ENCODE peak calls at places on chromosome 3, in nine cellular contexts. One of them, this sample, is unnamed.

GRCh38 chr3:129605593-129606521 is 619 bp downstream of the PLXND1 start:
- DNase-seq in endothelial cell: no peak
- DNase-seq in CD8-positive, alpha-beta T cell: peak
- DNase-seq in sigmoid colon: no peak
- DNase-seq in H9: peak
- DNase-seq in GM20000: peak
- DNase-seq in neural progenitor cell: peak
- DNase-seq in fibroblast of lung: peak
- DNase-seq in fibroblast of pulmonary artery: peak
- DNase-seq in this sample: no peak

GRCh38 chr3:105764378-105765376 is 104.1 kb downstream of the CBLB start:
- DNase-seq in fibroblast of lung: no peak
- DNase-seq in sigmoid colon: no peak
- DNase-seq in GM20000: no peak
- DNase-seq in CD8-positive, alpha-beta T cell: no peak
- DNase-seq in neural progenitor cell: no peak
- DNase-seq in H9: no peak
- DNase-seq in fibroblast of pulmonary artery: no peak
- DNase-seq in endothelial cell: no peak
- DNase-seq in this sample: no peak

GRCh38 chr3:194184265-194184751 is 48.4 kb downstream of the HES1 start:
- DNase-seq in H9: no peak
- DNase-seq in fibroblast of pulmonary artery: no peak
- DNase-seq in endothelial cell: no peak
- DNase-seq in fibroblast of lung: no peak
- DNase-seq in neural progenitor cell: peak
- DNase-seq in CD8-positive, alpha-beta T cell: no peak
- DNase-seq in sigmoid colon: no peak
- DNase-seq in GM20000: no peak
- DNase-seq in this sample: no peak

GRCh38 chr3:94413721-94414106 is 350.9 kb downstream of the NSUN3 start:
- DNase-seq in neural progenitor cell: no peak
- DNase-seq in fibroblast of lung: peak
- DNase-seq in GM20000: no peak
- DNase-seq in fibroblast of pulmonary artery: peak
- DNase-seq in H9: no peak
- DNase-seq in endothelial cell: no peak
- DNase-seq in CD8-positive, alpha-beta T cell: no peak
- DNase-seq in sigmoid colon: no peak
- DNase-seq in this sample: no peak

GRCh38 chr3:99186016-99186415 is 284.5 kb upstream of the DCBLD2 start:
- DNase-seq in fibroblast of pulmonary artery: no peak
- DNase-seq in GM20000: no peak
- DNase-seq in H9: no peak
- DNase-seq in endothelial cell: no peak
- DNase-seq in sigmoid colon: no peak
- DNase-seq in CD8-positive, alpha-beta T cell: no peak
- DNase-seq in neural progenitor cell: no peak
- DNase-seq in fibroblast of lung: no peak
- DNase-seq in this sample: no peak

GRCh38 chr3:141305436-141305835 is 62.9 kb upstream of the ZBTB38 start:
- DNase-seq in GM20000: no peak
- DNase-seq in sigmoid colon: no peak
- DNase-seq in CD8-positive, alpha-beta T cell: no peak
- DNase-seq in fibroblast of lung: peak
- DNase-seq in fibroblast of pulmonary artery: peak
- DNase-seq in neural progenitor cell: peak
- DNase-seq in H9: no peak
- DNase-seq in endothelial cell: no peak
- DNase-seq in this sample: no peak

GRCh38 chr3:30353711-30354467 is 252.5 kb upstream of the TGFBR2 start:
- DNase-seq in endothelial cell: no peak
- DNase-seq in sigmoid colon: no peak
- DNase-seq in fibroblast of pulmonary artery: no peak
- DNase-seq in fibroblast of lung: no peak
- DNase-seq in H9: no peak
- DNase-seq in GM20000: peak
- DNase-seq in CD8-positive, alpha-beta T cell: peak
- DNase-seq in neural progenitor cell: no peak
- DNase-seq in this sample: no peak

GRCh38 chr3:39343076-39343717 is 13.7 kb downstream of the CCR8 start:
- DNase-seq in sigmoid colon: no peak
- DNase-seq in neural progenitor cell: no peak
- DNase-seq in H9: no peak
- DNase-seq in endothelial cell: no peak
- DNase-seq in fibroblast of pulmonary artery: no peak
- DNase-seq in GM20000: no peak
- DNase-seq in CD8-positive, alpha-beta T cell: no peak
- DNase-seq in fibroblast of lung: no peak
- DNase-seq in this sample: no peak

GRCh38 chr3:50095352-50095998 is 6.8 kb downstream of the RBM5 start:
- DNase-seq in endothelial cell: no peak
- DNase-seq in GM20000: no peak
- DNase-seq in H9: no peak
- DNase-seq in CD8-positive, alpha-beta T cell: no peak
- DNase-seq in sigmoid colon: no peak
- DNase-seq in fibroblast of pulmonary artery: no peak
- DNase-seq in neural progenitor cell: no peak
- DNase-seq in fibroblast of lung: no peak
- DNase-seq in this sample: no peak

GRCh38 chr3:186668426-186668825 is 2.6 kb downstream of the HRG start:
- DNase-seq in H9: no peak
- DNase-seq in endothelial cell: no peak
- DNase-seq in GM20000: no peak
- DNase-seq in neural progenitor cell: no peak
- DNase-seq in fibroblast of pulmonary artery: no peak
- DNase-seq in CD8-positive, alpha-beta T cell: no peak
- DNase-seq in fibroblast of lung: no peak
- DNase-seq in sigmoid colon: no peak
- DNase-seq in this sample: no peak

GRCh38 chr3:192887047-192887446 is 30.6 kb downstream of the MB21D2 start:
- DNase-seq in neural progenitor cell: no peak
- DNase-seq in sigmoid colon: no peak
- DNase-seq in fibroblast of pulmonary artery: peak
- DNase-seq in fibroblast of lung: peak
- DNase-seq in endothelial cell: no peak
- DNase-seq in GM20000: no peak
- DNase-seq in H9: no peak
- DNase-seq in CD8-positive, alpha-beta T cell: no peak
- DNase-seq in this sample: no peak

GRCh38 chr3:10344147-10344943 is 23.4 kb upstream of the SEC13 start:
- DNase-seq in neural progenitor cell: peak
- DNase-seq in GM20000: peak
- DNase-seq in fibroblast of pulmonary artery: peak
- DNase-seq in sigmoid colon: no peak
- DNase-seq in fibroblast of lung: peak
- DNase-seq in CD8-positive, alpha-beta T cell: peak
- DNase-seq in endothelial cell: peak
- DNase-seq in H9: peak
- DNase-seq in this sample: peak

GRCh38 chr3:4271834-4272233 is 31.3 kb upstream of the SETMAR start:
- DNase-seq in endothelial cell: no peak
- DNase-seq in sigmoid colon: no peak
- DNase-seq in fibroblast of lung: peak
- DNase-seq in H9: no peak
- DNase-seq in fibroblast of pulmonary artery: peak
- DNase-seq in neural progenitor cell: peak
- DNase-seq in GM20000: peak
- DNase-seq in CD8-positive, alpha-beta T cell: no peak
- DNase-seq in this sample: no peak

GRCh38 chr3:57026918-57027317 is 33.5 kb upstream of the SPATA12 start:
- DNase-seq in fibroblast of pulmonary artery: peak
- DNase-seq in endothelial cell: no peak
- DNase-seq in neural progenitor cell: no peak
- DNase-seq in CD8-positive, alpha-beta T cell: no peak
- DNase-seq in fibroblast of lung: peak
- DNase-seq in sigmoid colon: no peak
- DNase-seq in GM20000: no peak
- DNase-seq in H9: no peak
- DNase-seq in this sample: no peak

GRCh38 chr3:147574622-147575021 is 165.5 kb downstream of the ZIC1 start:
- DNase-seq in neural progenitor cell: no peak
- DNase-seq in fibroblast of pulmonary artery: no peak
- DNase-seq in endothelial cell: no peak
- DNase-seq in fibroblast of lung: no peak
- DNase-seq in GM20000: no peak
- DNase-seq in sigmoid colon: no peak
- DNase-seq in H9: no peak
- DNase-seq in CD8-positive, alpha-beta T cell: no peak
- DNase-seq in this sample: no peak

GRCh38 chr3:77038928-77039605 is 832 bp upstream of the ROBO2 start:
- DNase-seq in endothelial cell: no peak
- DNase-seq in GM20000: no peak
- DNase-seq in sigmoid colon: no peak
- DNase-seq in CD8-positive, alpha-beta T cell: no peak
- DNase-seq in fibroblast of lung: peak
- DNase-seq in H9: peak
- DNase-seq in fibroblast of pulmonary artery: peak
- DNase-seq in neural progenitor cell: peak
- DNase-seq in this sample: no peak

GRCh38 chr3:139227827-139228226 is 116.0 kb upstream of the MRPS22 start:
- DNase-seq in GM20000: no peak
- DNase-seq in sigmoid colon: no peak
- DNase-seq in endothelial cell: no peak
- DNase-seq in fibroblast of lung: no peak
- DNase-seq in fibroblast of pulmonary artery: no peak
- DNase-seq in H9: no peak
- DNase-seq in neural progenitor cell: no peak
- DNase-seq in CD8-positive, alpha-beta T cell: no peak
- DNase-seq in this sample: no peak

GRCh38 chr3:70543493-70543892 is 231.1 kb upstream of the MDFIC2 start:
- DNase-seq in endothelial cell: no peak
- DNase-seq in fibroblast of lung: no peak
- DNase-seq in sigmoid colon: no peak
- DNase-seq in H9: no peak
- DNase-seq in fibroblast of pulmonary artery: no peak
- DNase-seq in CD8-positive, alpha-beta T cell: no peak
- DNase-seq in GM20000: no peak
- DNase-seq in neural progenitor cell: peak
- DNase-seq in this sample: no peak

GRCh38 chr3:113264249-113264648 is 52.9 kb downstream of the BOC start:
- DNase-seq in endothelial cell: no peak
- DNase-seq in neural progenitor cell: peak
- DNase-seq in GM20000: no peak
- DNase-seq in fibroblast of lung: no peak
- DNase-seq in H9: peak
- DNase-seq in fibroblast of pulmonary artery: no peak
- DNase-seq in sigmoid colon: no peak
- DNase-seq in CD8-positive, alpha-beta T cell: no peak
- DNase-seq in this sample: no peak

GRCh38 chr3:177893321-177893720 is 642.9 kb upstream of the KCNMB2 start:
- DNase-seq in GM20000: no peak
- DNase-seq in endothelial cell: no peak
- DNase-seq in fibroblast of pulmonary artery: peak
- DNase-seq in neural progenitor cell: no peak
- DNase-seq in fibroblast of lung: no peak
- DNase-seq in H9: no peak
- DNase-seq in sigmoid colon: no peak
- DNase-seq in CD8-positive, alpha-beta T cell: no peak
- DNase-seq in this sample: no peak
- TF ChIP-seq CTCF in GM20000: no peak
- TF ChIP-seq CTCF in endothelial cell: no peak
- TF ChIP-seq CTCF in fibroblast of pulmonary artery: peak
- TF ChIP-seq CTCF in neural progenitor cell: peak
- TF ChIP-seq CTCF in fibroblast of lung: no peak
- TF ChIP-seq CTCF in H9: peak
- TF ChIP-seq CTCF in sigmoid colon: peak
- TF ChIP-seq CTCF in CD8-positive, alpha-beta T cell: no peak
- TF ChIP-seq CTCF in this sample: no peak

GRCh38 chr3:43345877-43346276 is 59.5 kb downstream of the SNRK start:
- DNase-seq in endothelial cell: no peak
- DNase-seq in fibroblast of pulmonary artery: peak
- DNase-seq in CD8-positive, alpha-beta T cell: no peak
- DNase-seq in fibroblast of lung: peak
- DNase-seq in neural progenitor cell: no peak
- DNase-seq in GM20000: no peak
- DNase-seq in H9: no peak
- DNase-seq in sigmoid colon: no peak
- DNase-seq in this sample: no peak

GRCh38 chr3:43349759-43350158 is 63.4 kb downstream of the SNRK start:
- DNase-seq in fibroblast of pulmonary artery: no peak
- DNase-seq in sigmoid colon: no peak
- DNase-seq in neural progenitor cell: no peak
- DNase-seq in CD8-positive, alpha-beta T cell: no peak
- DNase-seq in endothelial cell: no peak
- DNase-seq in fibroblast of lung: peak
- DNase-seq in H9: no peak
- DNase-seq in GM20000: no peak
- DNase-seq in this sample: no peak

GRCh38 chr3:43347774-43348173 is 61.4 kb downstream of the SNRK start:
- DNase-seq in neural progenitor cell: no peak
- DNase-seq in fibroblast of lung: no peak
- DNase-seq in sigmoid colon: no peak
- DNase-seq in fibroblast of pulmonary artery: no peak
- DNase-seq in H9: no peak
- DNase-seq in GM20000: no peak
- DNase-seq in endothelial cell: no peak
- DNase-seq in CD8-positive, alpha-beta T cell: no peak
- DNase-seq in this sample: no peak

GRCh38 chr3:43346990-43347749 is 60.8 kb downstream of the SNRK start:
- DNase-seq in sigmoid colon: no peak
- DNase-seq in fibroblast of pulmonary artery: no peak
- DNase-seq in endothelial cell: no peak
- DNase-seq in CD8-positive, alpha-beta T cell: peak
- DNase-seq in fibroblast of lung: peak
- DNase-seq in GM20000: no peak
- DNase-seq in H9: no peak
- DNase-seq in neural progenitor cell: no peak
- DNase-seq in this sample: no peak

GRCh38 chr3:43348852-43349574 is 62.7 kb downstream of the SNRK start:
- DNase-seq in fibroblast of lung: no peak
- DNase-seq in neural progenitor cell: no peak
- DNase-seq in H9: no peak
- DNase-seq in CD8-positive, alpha-beta T cell: no peak
- DNase-seq in sigmoid colon: no peak
- DNase-seq in endothelial cell: no peak
- DNase-seq in fibroblast of pulmonary artery: no peak
- DNase-seq in GM20000: no peak
- DNase-seq in this sample: no peak
- TF ChIP-seq CTCF in fibroblast of lung: no peak
- TF ChIP-seq CTCF in neural progenitor cell: no peak
- TF ChIP-seq CTCF in H9: no peak
- TF ChIP-seq CTCF in CD8-positive, alpha-beta T cell: no peak
- TF ChIP-seq CTCF in sigmoid colon: no peak
- TF ChIP-seq CTCF in endothelial cell: no peak
- TF ChIP-seq CTCF in fibroblast of pulmonary artery: no peak
- TF ChIP-seq CTCF in GM20000: no peak
- TF ChIP-seq CTCF in this sample: no peak

GRCh38 chr3:52792413-52792812 is 2.2 kb upstream of the ITIH3 start:
- DNase-seq in CD8-positive, alpha-beta T cell: no peak
- DNase-seq in GM20000: no peak
- DNase-seq in H9: peak
- DNase-seq in endothelial cell: peak
- DNase-seq in fibroblast of lung: no peak
- DNase-seq in neural progenitor cell: peak
- DNase-seq in sigmoid colon: no peak
- DNase-seq in fibroblast of pulmonary artery: no peak
- DNase-seq in this sample: peak
- TF ChIP-seq CTCF in CD8-positive, alpha-beta T cell: no peak
- TF ChIP-seq CTCF in GM20000: no peak
- TF ChIP-seq CTCF in H9: peak
- TF ChIP-seq CTCF in endothelial cell: peak
- TF ChIP-seq CTCF in fibroblast of lung: no peak
- TF ChIP-seq CTCF in neural progenitor cell: peak
- TF ChIP-seq CTCF in sigmoid colon: no peak
- TF ChIP-seq CTCF in fibroblast of pulmonary artery: no peak
- TF ChIP-seq CTCF in this sample: peak

GRCh38 chr3:53531749-53532148 is 37.3 kb downstream of the CACNA1D start:
- DNase-seq in H9: no peak
- DNase-seq in CD8-positive, alpha-beta T cell: no peak
- DNase-seq in GM20000: no peak
- DNase-seq in fibroblast of lung: no peak
- DNase-seq in endothelial cell: no peak
- DNase-seq in fibroblast of pulmonary artery: no peak
- DNase-seq in sigmoid colon: no peak
- DNase-seq in neural progenitor cell: no peak
- DNase-seq in this sample: no peak
- TF ChIP-seq CTCF in H9: no peak
- TF ChIP-seq CTCF in CD8-positive, alpha-beta T cell: no peak
- TF ChIP-seq CTCF in GM20000: no peak
- TF ChIP-seq CTCF in fibroblast of lung: no peak
- TF ChIP-seq CTCF in endothelial cell: no peak
- TF ChIP-seq CTCF in fibroblast of pulmonary artery: no peak
- TF ChIP-seq CTCF in sigmoid colon: no peak
- TF ChIP-seq CTCF in neural progenitor cell: no peak
- TF ChIP-seq CTCF in this sample: peak

This sample was measured in progenitor cell of endocrine pancreas.